ENCODE peak calls at places on chromosomes 2 and 18, in eight cellular contexts. A, J, Y, Q, T, P, R and D are unnamed samples.

GRCh38 chr2:86031606-86032005 is 74.1 kb downstream of the POLR1A start:
- DNase-seq in A (no peak), J (no peak), Y (peak), Q (no peak), T (no peak), P (no peak), R (no peak), D (no peak)

GRCh38 chr18:32177530-32177929 is 12.3 kb upstream of the MEP1B start:
- DNase-seq in A (no peak), J (no peak), Y (no peak), Q (no peak), T (no peak), P (no peak), R (no peak), D (no peak)

GRCh38 chr18:56645415-56646016 is 5.6 kb upstream of the WDR7 start:
- DNase-seq in A (peak), J (no peak), Y (no peak), Q (no peak), T (peak), P (no peak), R (no peak), D (no peak)

GRCh38 chr2:175004980-175005832 is at the start of gene CHN1:
- DNase-seq in A (no peak), J (peak), Y (peak), Q (peak), T (peak), P (peak), R (no peak), D (peak)

GRCh38 chr18:79942786-79943607 is 8.5 kb downstream of the SLC66A2 start:
- DNase-seq in A (no peak), J (peak), Y (peak), Q (no peak), T (no peak), P (peak), R (no peak), D (no peak)

GRCh38 chr2:137847443-137847842 is 116.8 kb upstream of the HNMT start:
- DNase-seq in A (no peak), J (no peak), Y (no peak), Q (no peak), T (no peak), P (no peak), R (no peak), D (no peak)

GRCh38 chr18:74221081-74221480 is 70.7 kb downstream of the CYB5A start:
- DNase-seq in A (no peak), J (no peak), Y (no peak), Q (no peak), T (no peak), P (no peak), R (no peak), D (no peak)

GRCh38 chr2:124875627-124876244 is 850.6 kb downstream of the CNTNAP5 start:
- DNase-seq in A (no peak), J (no peak), Y (no peak), Q (no peak), T (no peak), P (no peak), R (peak), D (no peak)

GRCh38 chr2:133591164-133591563 is 22.9 kb upstream of the NCKAP5 start:
- DNase-seq in A (no peak), J (no peak), Y (no peak), Q (no peak), T (peak), P (peak), R (no peak), D (peak)

GRCh38 chr2:210309546-210310233 is 5.3 kb downstream of the MYL1 start:
- DNase-seq in A (no peak), J (no peak), Y (no peak), Q (no peak), T (no peak), P (no peak), R (no peak), D (no peak)

GRCh38 chr2:240964854-240965295 is 33.5 kb upstream of the SNED1 start:
- DNase-seq in A (no peak), J (no peak), Y (no peak), Q (no peak), T (no peak), P (no peak), R (no peak), D (no peak)

GRCh38 chr18:80259610-80260009 is 12.3 kb upstream of the PARD6G start:
- DNase-seq in A (no peak), J (no peak), Y (no peak), Q (no peak), T (no peak), P (no peak), R (no peak), D (no peak)

GRCh38 chr2:10303634-10304378 is 1.1 kb downstream of the HPCAL1 start:
- DNase-seq in A (no peak), J (no peak), Y (peak), Q (peak), T (peak), P (peak), R (no peak), D (no peak)

GRCh38 chr2:2107140-2107539 is 223.9 kb downstream of the MYT1L start:
- DNase-seq in A (no peak), J (no peak), Y (no peak), Q (no peak), T (no peak), P (no peak), R (no peak), D (no peak)

GRCh38 chr2:56648802-56649201 is 465.0 kb downstream of the CCDC85A start:
- DNase-seq in A (no peak), J (no peak), Y (no peak), Q (no peak), T (no peak), P (no peak), R (no peak), D (no peak)

GRCh38 chr2:44649426-44649825 is 287.7 kb downstream of the CAMKMT start:
- DNase-seq in A (no peak), J (no peak), Y (no peak), Q (no peak), T (no peak), P (no peak), R (no peak), D (no peak)

GRCh38 chr18:53219853-53220252 is 879.9 kb downstream of the DCC start:
- DNase-seq in A (no peak), J (no peak), Y (no peak), Q (no peak), T (peak), P (no peak), R (no peak), D (no peak)

GRCh38 chr2:68193774-68194372 is 36.2 kb downstream of the PNO1 start:
- DNase-seq in A (no peak), J (no peak), Y (no peak), Q (no peak), T (no peak), P (no peak), R (no peak), D (no peak)

GRCh38 chr2:164839914-164840457 is 1.6 kb downstream of the COBLL1 start:
- DNase-seq in A (no peak), J (no peak), Y (no peak), Q (no peak), T (no peak), P (no peak), R (no peak), D (peak)

GRCh38 chr2:30159766-30160165 is 13.0 kb downstream of the YPEL5 start:
- DNase-seq in A (no peak), J (no peak), Y (no peak), Q (no peak), T (no peak), P (no peak), R (no peak), D (no peak)

GRCh38 chr2:159903404-159904126 is 105.6 kb upstream of the CD302 start:
- DNase-seq in A (no peak), J (peak), Y (peak), Q (no peak), T (no peak), P (peak), R (no peak), D (no peak)

GRCh38 chr2:129870646-129871335 is 108.7 kb upstream of the RAB6C start:
- DNase-seq in A (no peak), J (no peak), Y (no peak), Q (no peak), T (no peak), P (no peak), R (no peak), D (no peak)

GRCh38 chr2:127270663-127271062 is 23.3 kb downstream of the ERCC3 start:
- DNase-seq in A (no peak), J (no peak), Y (no peak), Q (no peak), T (peak), P (no peak), R (no peak), D (no peak)

GRCh38 chr2:55490554-55490953 is 29.0 kb upstream of the CFAP36 start:
- DNase-seq in A (no peak), J (no peak), Y (no peak), Q (peak), T (peak), P (peak), R (no peak), D (no peak)

GRCh38 chr2:99722726-99723125 is 232.9 kb upstream of the REV1 start:
- DNase-seq in A (no peak), J (no peak), Y (no peak), Q (no peak), T (no peak), P (no peak), R (no peak), D (no peak)

GRCh38 chr2:241558532-241559488 is at the start of gene BOK:
- DNase-seq in A (peak), J (peak), Y (no peak), Q (peak), T (peak), P (peak), R (no peak), D (peak)

GRCh38 chr2:207477896-207478295 is 51.9 kb upstream of the CREB1 start:
- DNase-seq in A (no peak), J (no peak), Y (no peak), Q (no peak), T (no peak), P (no peak), R (no peak), D (no peak)

GRCh38 chr2:145653553-145653952 is 1133.6 kb upstream of the ZEB2 start:
- DNase-seq in A (no peak), J (no peak), Y (no peak), Q (no peak), T (no peak), P (no peak), R (no peak), D (no peak)

GRCh38 chr2:44546469-44547127 is 184.9 kb downstream of the CAMKMT start:
- DNase-seq in A (no peak), J (no peak), Y (no peak), Q (no peak), T (no peak), P (no peak), R (peak), D (no peak)

GRCh38 chr2:17915811-17916523 is 37.5 kb downstream of the KCNS3 start:
- DNase-seq in A (no peak), J (no peak), Y (no peak), Q (no peak), T (peak), P (no peak), R (no peak), D (no peak)

GRCh38 chr2:144703852-144704324 is 184.0 kb upstream of the ZEB2 start:
- DNase-seq in A (peak), J (no peak), Y (peak), Q (peak), T (no peak), P (peak), R (no peak), D (no peak)

GRCh38 chr18:63890950-63891304 is 3.4 kb downstream of the SERPINB2 start:
- DNase-seq in A (no peak), J (no peak), Y (no peak), Q (no peak), T (no peak), P (no peak), R (no peak), D (no peak)

GRCh38 chr2:114543106-114543806 is 100.8 kb downstream of the DPP10 start:
- DNase-seq in A (no peak), J (no peak), Y (no peak), Q (no peak), T (peak), P (peak), R (no peak), D (peak)

GRCh38 chr18:23073996-23074606 is 61.2 kb upstream of the CABLES1 start:
- DNase-seq in A (no peak), J (no peak), Y (no peak), Q (no peak), T (no peak), P (no peak), R (no peak), D (no peak)

GRCh38 chr18:23069481-23069880 is 65.8 kb upstream of the CABLES1 start:
- DNase-seq in A (no peak), J (no peak), Y (no peak), Q (no peak), T (no peak), P (no peak), R (no peak), D (no peak)

GRCh38 chr18:23072079-23072478 is 63.2 kb upstream of the CABLES1 start:
- DNase-seq in A (no peak), J (no peak), Y (no peak), Q (no peak), T (no peak), P (no peak), R (no peak), D (no peak)

GRCh38 chr18:23068692-23069305 is 66.5 kb upstream of the CABLES1 start:
- DNase-seq in A (no peak), J (no peak), Y (no peak), Q (no peak), T (peak), P (no peak), R (no peak), D (no peak)

DNA sequence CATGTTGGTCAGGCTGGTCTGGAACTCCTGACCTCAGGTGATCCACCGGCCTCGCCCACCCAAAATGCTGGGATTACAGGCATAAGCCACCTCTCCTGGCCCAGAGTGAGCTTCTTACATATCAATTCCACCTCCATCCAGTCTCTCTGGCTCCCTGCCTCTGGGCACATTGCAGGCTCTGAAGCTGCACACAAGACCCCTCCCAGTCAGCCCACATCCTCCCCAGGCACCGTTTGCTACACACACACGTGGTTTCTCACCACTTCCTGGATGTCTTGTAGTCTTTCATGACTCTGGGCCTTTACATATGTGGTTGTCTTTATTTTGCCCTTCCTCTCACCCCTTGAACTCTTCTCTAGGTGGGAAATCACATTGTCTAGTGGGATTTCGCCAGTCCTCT is 64.0 kb upstream of the CABLES1 start:
- DNase-seq in A (no peak), J (peak), Y (peak), Q (no peak), T (no peak), P (peak), R (peak), D (peak)
- TF ChIP-seq POLR2AphosphoS5 in A (no peak), J (no peak), Y (no peak), Q (no peak), T (no peak), P (no peak), R (no peak), D (no peak)

GRCh38 chr2:43155842-43156511 is 70.4 kb downstream of the ZFP36L2 start:
- DNase-seq in A (no peak), J (no peak), Y (peak), Q (no peak), T (no peak), P (peak), R (no peak), D (no peak)
- TF ChIP-seq CTCF in A (no peak), J (no peak), Y (no peak), Q (no peak), T (no peak), P (no peak), R (no peak), D (no peak)

GRCh38 chr2:191014653-191015020 is 666 bp upstream of the STAT1 start:
- DNase-seq in A (no peak), J (no peak), Y (no peak), Q (no peak), T (no peak), P (no peak), R (no peak), D (no peak)
- TF ChIP-seq POLR2AphosphoS5 in A (no peak), J (no peak), Y (no peak), Q (no peak), T (no peak), P (no peak), R (peak), D (no peak)

DNA sequence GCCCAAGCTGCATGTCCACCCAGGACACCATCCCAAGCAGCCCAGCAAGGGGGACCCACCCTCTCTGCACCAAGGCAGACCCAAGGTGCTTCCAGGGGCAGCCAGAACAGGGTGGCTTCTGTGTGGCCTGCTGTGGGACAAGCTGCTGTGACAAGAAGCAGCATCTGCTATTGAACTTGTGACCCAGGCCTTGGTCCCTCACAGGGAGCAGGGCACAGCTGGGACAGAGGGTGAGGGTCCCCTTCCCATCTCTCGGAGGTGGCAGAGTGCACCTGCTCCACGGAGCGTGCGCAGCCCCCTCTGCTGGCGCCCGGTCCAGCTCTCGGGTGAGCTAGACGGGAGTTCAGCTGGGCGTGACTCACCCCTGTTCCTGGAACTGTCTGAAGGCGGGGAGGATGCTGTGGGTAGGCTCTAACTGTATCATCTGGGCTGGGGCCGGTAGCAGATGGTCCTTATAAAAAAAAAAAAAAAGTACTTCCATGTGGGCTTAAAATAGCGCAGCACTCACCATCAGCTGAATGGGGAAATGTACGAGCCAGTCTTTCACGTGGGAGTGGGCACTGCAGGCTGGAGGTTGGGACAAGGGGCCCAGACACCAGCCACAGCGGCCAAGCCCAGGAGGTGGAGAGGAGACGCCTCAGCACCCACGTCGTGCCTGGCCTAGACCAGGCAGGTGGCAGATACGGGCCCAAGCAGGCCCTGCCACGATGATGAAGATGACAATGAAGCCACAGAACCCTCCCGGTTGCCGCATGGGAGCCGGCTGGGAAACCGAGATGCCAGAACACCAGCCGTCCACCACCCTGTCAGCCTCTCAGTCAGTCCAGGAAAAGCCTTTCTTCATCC is 136.8 kb upstream of the ID2 start:
- DNase-seq in A (peak), J (peak), Y (peak), Q (peak), T (peak), P (peak), R (peak), D (no peak)
- TF ChIP-seq CTCF in A (no peak), J (no peak), Y (peak), Q (peak), T (peak), P (no peak), R (peak), D (no peak)